ENCODE peak calls at places on chromosomes 3 and 15, in ten cellular contexts. One of them, this sample, is unnamed.

GRCh38 chr3:126415661-126416591 is 21.2 kb downstream of the CFAP100 start:
- DNase-seq in HFF-Myc: no peak
- DNase-seq in GM12892: no peak
- DNase-seq in T-cell: no peak
- DNase-seq in amygdala: no peak
- DNase-seq in lower leg skin: no peak
- DNase-seq in AG10803: no peak
- DNase-seq in CD8-positive, alpha-beta memory T cell: no peak
- DNase-seq in T1000: no peak
- DNase-seq in 8988T: no peak
- DNase-seq in this sample: no peak

GRCh38 chr15:100879046-100879445 is 585 bp upstream of the ALDH1A3 start:
- DNase-seq in HFF-Myc: no peak
- DNase-seq in GM12892: peak
- DNase-seq in T-cell: no peak
- DNase-seq in amygdala: no peak
- DNase-seq in lower leg skin: no peak
- DNase-seq in AG10803: no peak
- DNase-seq in CD8-positive, alpha-beta memory T cell: no peak
- DNase-seq in T1000: no peak
- DNase-seq in 8988T: peak
- DNase-seq in this sample: no peak

GRCh38 chr3:50089603-50089945 is 855 bp downstream of the RBM5 start:
- DNase-seq in HFF-Myc: no peak
- DNase-seq in GM12892: no peak
- DNase-seq in T-cell: no peak
- DNase-seq in amygdala: no peak
- DNase-seq in lower leg skin: no peak
- DNase-seq in AG10803: peak
- DNase-seq in CD8-positive, alpha-beta memory T cell: no peak
- DNase-seq in T1000: no peak
- DNase-seq in 8988T: no peak
- DNase-seq in this sample: no peak

GRCh38 chr3:38630591-38630990 is 18.9 kb downstream of the SCN5A start:
- DNase-seq in HFF-Myc: no peak
- DNase-seq in GM12892: no peak
- DNase-seq in T-cell: no peak
- DNase-seq in amygdala: no peak
- DNase-seq in lower leg skin: no peak
- DNase-seq in AG10803: no peak
- DNase-seq in CD8-positive, alpha-beta memory T cell: no peak
- DNase-seq in T1000: no peak
- DNase-seq in 8988T: no peak
- DNase-seq in this sample: no peak

GRCh38 chr15:97235285-97235985 is 725.1 kb upstream of the ARRDC4 start:
- DNase-seq in HFF-Myc: no peak
- DNase-seq in GM12892: peak
- DNase-seq in T-cell: no peak
- DNase-seq in amygdala: peak
- DNase-seq in lower leg skin: no peak
- DNase-seq in AG10803: peak
- DNase-seq in CD8-positive, alpha-beta memory T cell: no peak
- DNase-seq in T1000: peak
- DNase-seq in 8988T: peak
- DNase-seq in this sample: no peak

GRCh38 chr3:72042397-72043211 is 257.7 kb upstream of the PROK2 start:
- DNase-seq in HFF-Myc: no peak
- DNase-seq in GM12892: no peak
- DNase-seq in T-cell: no peak
- DNase-seq in amygdala: no peak
- DNase-seq in lower leg skin: no peak
- DNase-seq in AG10803: peak
- DNase-seq in CD8-positive, alpha-beta memory T cell: no peak
- DNase-seq in T1000: no peak
- DNase-seq in 8988T: no peak
- DNase-seq in this sample: no peak

GRCh38 chr3:151971814-151972579 is 98.6 kb downstream of the SUCNR1 start:
- DNase-seq in HFF-Myc: no peak
- DNase-seq in GM12892: no peak
- DNase-seq in T-cell: no peak
- DNase-seq in amygdala: no peak
- DNase-seq in lower leg skin: no peak
- DNase-seq in AG10803: no peak
- DNase-seq in CD8-positive, alpha-beta memory T cell: no peak
- DNase-seq in T1000: no peak
- DNase-seq in 8988T: no peak
- DNase-seq in this sample: no peak

GRCh38 chr15:62071711-62072308 is 5.0 kb downstream of the C2CD4A start:
- DNase-seq in HFF-Myc: no peak
- DNase-seq in GM12892: no peak
- DNase-seq in T-cell: no peak
- DNase-seq in amygdala: no peak
- DNase-seq in lower leg skin: no peak
- DNase-seq in AG10803: peak
- DNase-seq in CD8-positive, alpha-beta memory T cell: no peak
- DNase-seq in T1000: no peak
- DNase-seq in 8988T: no peak
- DNase-seq in this sample: no peak

GRCh38 chr15:81887913-81888312 is 157.9 kb downstream of the MEX3B start:
- DNase-seq in HFF-Myc: peak
- DNase-seq in GM12892: no peak
- DNase-seq in T-cell: no peak
- DNase-seq in amygdala: no peak
- DNase-seq in lower leg skin: no peak
- DNase-seq in AG10803: peak
- DNase-seq in CD8-positive, alpha-beta memory T cell: no peak
- DNase-seq in T1000: no peak
- DNase-seq in 8988T: no peak
- DNase-seq in this sample: no peak

GRCh38 chr15:78302579-78302978 is 3.2 kb upstream of the SKIC8 start:
- DNase-seq in HFF-Myc: peak
- DNase-seq in GM12892: no peak
- DNase-seq in T-cell: no peak
- DNase-seq in amygdala: no peak
- DNase-seq in lower leg skin: no peak
- DNase-seq in AG10803: peak
- DNase-seq in CD8-positive, alpha-beta memory T cell: no peak
- DNase-seq in T1000: peak
- DNase-seq in 8988T: no peak
- DNase-seq in this sample: no peak

GRCh38 chr3:71658131-71658530 is 67.1 kb downstream of the EIF4E3 start:
- DNase-seq in HFF-Myc: no peak
- DNase-seq in GM12892: no peak
- DNase-seq in T-cell: no peak
- DNase-seq in amygdala: no peak
- DNase-seq in lower leg skin: peak
- DNase-seq in AG10803: peak
- DNase-seq in CD8-positive, alpha-beta memory T cell: no peak
- DNase-seq in T1000: peak
- DNase-seq in 8988T: no peak
- DNase-seq in this sample: no peak

GRCh38 chr3:62255758-62256157 is 117.6 kb downstream of the FEZF2 start:
- DNase-seq in HFF-Myc: no peak
- DNase-seq in GM12892: no peak
- DNase-seq in T-cell: no peak
- DNase-seq in amygdala: no peak
- DNase-seq in lower leg skin: no peak
- DNase-seq in AG10803: no peak
- DNase-seq in CD8-positive, alpha-beta memory T cell: no peak
- DNase-seq in T1000: no peak
- DNase-seq in 8988T: no peak
- DNase-seq in this sample: no peak

GRCh38 chr3:99925584-99925983 is 107.9 kb downstream of the CMSS1 start:
- DNase-seq in HFF-Myc: peak
- DNase-seq in GM12892: no peak
- DNase-seq in T-cell: no peak
- DNase-seq in amygdala: no peak
- DNase-seq in lower leg skin: no peak
- DNase-seq in AG10803: peak
- DNase-seq in CD8-positive, alpha-beta memory T cell: no peak
- DNase-seq in T1000: peak
- DNase-seq in 8988T: no peak
- DNase-seq in this sample: no peak

GRCh38 chr15:80182611-80183210 is 29.9 kb downstream of the FAH start:
- DNase-seq in HFF-Myc: peak
- DNase-seq in GM12892: no peak
- DNase-seq in T-cell: no peak
- DNase-seq in amygdala: no peak
- DNase-seq in lower leg skin: no peak
- DNase-seq in AG10803: peak
- DNase-seq in CD8-positive, alpha-beta memory T cell: no peak
- DNase-seq in T1000: no peak
- DNase-seq in 8988T: no peak
- DNase-seq in this sample: no peak

This sample was measured in natural killer cell treated with Interleukin-12 subunit alpha and Interleukin-12 subunit beta and Interleukin-15 and Interleukin-18, amount 100 ng/mL, for 72 hours.